ENCODE peak calls at places on chromosomes 16 and 17, in seven cellular contexts. N is A549; S is PC-3; V is fibroblast of lung; Q is mammary epithelial cell; I is CD4-positive, CD25-positive, alpha-beta regulatory T cell; Y is K562. Z is an unnamed sample.
A peak's percentile ranks its signal among the peaks of the same experiment; 100 is the strongest.

GRCh38 chr17:13074026-13074425 is 56.2 kb upstream of the ELAC2 start:
- DNase-seq in Y (no peak), N (peak; percentile 5), I (no peak), S (peak; percentile 65), V (no peak), Q (peak; percentile 48), Z (no peak)

GRCh38 chr16:88315543-88316105 is 67.1 kb upstream of the ZNF469 start:
- DNase-seq in N (peak; percentile 75), I (no peak), V (peak; percentile 76), Q (no peak), S (peak; percentile 69), Y (peak; percentile 68), Z (no peak)

GRCh38 chr17:18041776-18042175 is 2.6 kb downstream of the GID4 start:
- DNase-seq in S (peak; percentile 56), V (peak; percentile 43), Q (peak; percentile 82), Y (no peak), N (peak; percentile 25), I (no peak), Z (no peak)

GRCh38 chr17:5331506-5331905 is 49.4 kb downstream of the RABEP1 start:
- DNase-seq in V (peak; percentile 59), Q (no peak), S (no peak), N (no peak), I (no peak), Y (no peak), Z (no peak)

GRCh38 chr16:74480150-74481029 is 59.1 kb upstream of the CLEC18B start:
- DNase-seq in Y (peak; percentile 19), V (peak; percentile 50), I (no peak), Q (peak; percentile 72), S (peak; percentile 90), N (peak; percentile 89), Z (no peak)

GRCh38 chr17:73325527-73325842 is 13.7 kb upstream of the CDC42EP4 start:
- DNase-seq in N (no peak), V (no peak), I (no peak), S (no peak), Y (no peak), Q (no peak), Z (no peak)

GRCh38 chr16:85378145-85379040 is 234.7 kb upstream of the GSE1 start:
- DNase-seq in Y (no peak), S (no peak), I (no peak), V (no peak), Q (no peak), N (no peak), Z (no peak)

GRCh38 chr16:27726621-27727275 is 176.8 kb downstream of the KATNIP start:
- DNase-seq in Y (no peak), V (peak; percentile 68), S (peak; percentile 72), Q (no peak), I (no peak), N (no peak), Z (no peak)

GRCh38 chr17:82648761-82649474 is 674 bp upstream of the WDR45B start:
- DNase-seq in Q (no peak), N (peak; percentile 38), V (no peak), S (peak; percentile 18), I (peak; percentile 55), Y (peak; percentile 86), Z (peak; percentile 82)

GRCh38 chr17:46125831-46126230 is 67.4 kb downstream of the KANSL1 start:
- DNase-seq in Q (no peak), I (no peak), N (no peak), Y (no peak), V (peak; percentile 78), S (no peak), Z (no peak)

GRCh38 chr17:57739402-57740224 is 5.5 kb downstream of the CCDC182 start:
- DNase-seq in Y (peak; percentile 36), N (peak; percentile 53), I (no peak), V (no peak), S (peak; percentile 75), Q (peak; percentile 46), Z (no peak)

GRCh38 chr16:85173077-85173980 is 61.1 kb upstream of the CIBAR2 start:
- DNase-seq in I (no peak), Y (peak; percentile 78), S (peak; percentile 90), Q (peak; percentile 91), N (peak; percentile 67), V (peak; percentile 97), Z (no peak)

GRCh38 chr16:81189100-81189664 is 49.3 kb upstream of the BCO1 start:
- DNase-seq in V (peak; percentile 45), Q (no peak), I (no peak), Y (no peak), S (no peak), N (no peak), Z (peak; percentile 85)

GRCh38 chr17:29084476-29085148 is 41.7 kb downstream of the PIPOX start:
- DNase-seq in I (no peak), Y (no peak), N (no peak), Q (no peak), V (peak; percentile 26), S (no peak), Z (no peak)

GRCh38 chr17:76478730-76479514 is 11.5 kb downstream of the AANAT start:
- DNase-seq in V (no peak), S (no peak), Q (no peak), Y (no peak), I (no peak), N (no peak), Z (peak; percentile 43)

GRCh38 chr17:76480676-76481075 is 13.3 kb downstream of the AANAT start:
- DNase-seq in Y (no peak), I (no peak), S (no peak), V (peak; percentile 29), Q (no peak), N (no peak), Z (no peak)

GRCh38 chr17:76478097-76478496 is 10.7 kb downstream of the AANAT start:
- DNase-seq in V (no peak), N (no peak), S (no peak), Q (no peak), I (no peak), Y (no peak), Z (no peak)

GRCh38 chr17:76479515-76480048 is 12.2 kb downstream of the AANAT start:
- DNase-seq in N (no peak), Y (no peak), I (no peak), V (no peak), S (no peak), Q (no peak), Z (no peak)

DNA sequence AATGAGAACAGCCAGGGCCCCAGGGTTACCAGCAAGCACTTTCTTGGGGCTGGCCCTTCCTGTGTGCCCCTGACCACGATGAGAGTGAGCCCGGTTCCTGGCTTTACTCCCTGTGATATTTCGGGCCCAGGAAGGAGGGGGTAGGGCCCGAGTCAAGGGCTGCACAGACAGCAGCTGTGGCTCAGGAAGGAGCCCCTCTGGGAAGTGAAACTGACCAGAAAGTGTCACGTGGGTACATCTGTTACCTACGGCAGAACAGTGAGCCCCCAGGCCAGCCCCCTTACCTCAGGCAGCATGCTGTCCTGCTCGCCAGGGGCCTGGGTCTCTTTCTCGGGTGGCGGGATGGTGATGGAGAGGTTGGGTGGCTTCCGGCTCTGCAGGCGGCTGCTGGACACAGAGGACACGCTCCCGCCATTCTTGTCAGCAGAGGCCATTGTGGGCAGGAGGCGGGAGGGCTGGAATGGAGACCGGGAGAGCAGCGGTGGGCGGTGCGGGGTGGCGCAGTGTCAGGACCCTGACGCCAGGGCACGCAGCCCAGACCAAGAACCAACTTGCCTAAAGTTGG is 13.8 kb downstream of the AANAT start:
- DNase-seq in I (no peak), V (no peak), Q (no peak), Y (no peak), S (no peak), N (no peak), Z (no peak)
- H3K4me1 ChIP-seq in I (no peaks in the 10 kb centered on the region), V (peaks cover 4% of the 10 kb centered on the region), Q (peaks cover 6% of the 10 kb centered on the region), Y (peaks cover 24% of the 10 kb centered on the region), S (peaks cover 5% of the 10 kb centered on the region), N (peaks cover 22% of the 10 kb centered on the region), Z (no peaks in the 10 kb centered on the region)

DNA sequence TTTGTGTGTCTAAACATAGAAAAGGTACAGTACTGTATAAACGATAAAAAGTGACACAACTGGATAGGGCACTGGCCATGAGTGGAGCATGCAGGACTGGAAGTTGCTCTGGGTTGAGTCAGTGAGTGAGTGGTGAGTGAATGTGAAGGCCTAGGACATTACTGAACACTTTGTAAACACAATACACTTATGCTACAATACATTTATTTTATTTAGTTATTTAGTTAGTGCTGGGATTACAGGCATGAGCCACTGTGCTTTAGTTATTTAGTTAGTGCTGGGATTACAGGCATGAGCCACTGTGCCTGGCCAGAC is 4.6 kb downstream of the CFAP20 start:
- DNase-seq in Q (peak; percentile 32), N (no peak), I (no peak), V (no peak), Y (no peak), S (peak; percentile 71), Z (no peak)
- H3K4me1 ChIP-seq in Q (peaks cover 49% of the 10 kb centered on the region), N (peaks cover 34% of the 10 kb centered on the region), I (peaks cover 58% of the 10 kb centered on the region), V (peaks cover 16% of the 10 kb centered on the region), Y (peaks cover 19% of the 10 kb centered on the region), S (peaks cover 39% of the 10 kb centered on the region), Z (peaks cover 54% of the 10 kb centered on the region)

GRCh38 chr17:77437017-77437416 is 296.2 kb downstream of the SEC14L1 start:
- DNase-seq in Y (no peak), S (peak; percentile 35), N (no peak), Q (no peak), V (peak; percentile 78), I (no peak), Z (no peak)

GRCh38 chr17:77437747-77438146 is 297.0 kb downstream of the SEC14L1 start:
- DNase-seq in Y (no peak), N (no peak), V (no peak), I (no peak), S (no peak), Q (no peak), Z (no peak)

GRCh38 chr17:77439382-77440013 is 298.7 kb downstream of the SEC14L1 start:
- DNase-seq in Y (no peak), I (no peak), S (no peak), V (no peak), N (no peak), Q (no peak), Z (no peak)

GRCh38 chr17:77436481-77436880 is 295.7 kb downstream of the SEC14L1 start:
- DNase-seq in I (no peak), S (no peak), N (no peak), V (no peak), Q (no peak), Y (no peak), Z (no peak)

GRCh38 chr17:77438241-77439204 is 297.8 kb downstream of the SEC14L1 start:
- DNase-seq in I (no peak), S (no peak), V (no peak), Y (no peak), Q (no peak), N (no peak), Z (no peak)
- H3K4me1 ChIP-seq in I (peaks cover 100% of the 10 kb centered on the region), S (no peaks in the 10 kb centered on the region), V (peaks cover 64% of the 10 kb centered on the region), Y (peaks cover 58% of the 10 kb centered on the region), Q (peaks cover 4% of the 10 kb centered on the region), N (peaks cover 8% of the 10 kb centered on the region), Z (peaks cover 86% of the 10 kb centered on the region)

GRCh38 chr17:39658760-39659159 is 6.4 kb upstream of the TCAP start:
- DNase-seq in I (no peak), Q (no peak), V (no peak), S (no peak), Y (no peak), N (no peak), Z (no peak)

GRCh38 chr17:39660397-39661043 is 4.6 kb upstream of the TCAP start:
- DNase-seq in N (no peak), S (no peak), Y (no peak), I (no peak), Q (no peak), V (no peak), Z (no peak)

GRCh38 chr17:39658346-39658745 is 6.8 kb upstream of the TCAP start:
- DNase-seq in Y (no peak), Q (no peak), S (no peak), V (no peak), N (no peak), I (no peak), Z (no peak)

GRCh38 chr17:39660011-39660360 is 5.2 kb upstream of the TCAP start:
- DNase-seq in S (no peak), Q (no peak), I (no peak), N (no peak), Y (no peak), V (no peak), Z (no peak)

GRCh38 chr17:39659286-39660010 is 5.7 kb upstream of the TCAP start:
- DNase-seq in N (no peak), S (no peak), Q (no peak), I (no peak), Y (no peak), V (no peak), Z (no peak)
- H3K4me1 ChIP-seq in N (peaks cover 24% of the 10 kb centered on the region), S (no peaks in the 10 kb centered on the region), Q (no peaks in the 10 kb centered on the region), I (no peaks in the 10 kb centered on the region), Y (peaks cover 51% of the 10 kb centered on the region), V (no peaks in the 10 kb centered on the region), Z (peaks cover 42% of the 10 kb centered on the region)

Z was measured in upper lobe of right lung.